ENCODE peak calls at places on chromosomes 1 and 21, in ten cellular contexts. F is CD8-positive, alpha-beta memory T cell; V is mucosa of descending colon; J is CD8-positive, alpha-beta T cell; M is lower leg skin; A is neuronal stem cell; W is uterus; C is fibroblast of the aortic adventitia; L is HFF-Myc; T is mesendoderm. N is an unnamed sample.

GRCh38 chr1:102858695-102859094 is 249.6 kb downstream of the COL11A1 start:
- DNase-seq in A (no peak), C (peak), V (no peak), W (no peak), L (peak), J (no peak), F (no peak), M (no peak), T (peak), N (no peak)

GRCh38 chr1:15443281-15443680 is 5.0 kb downstream of the CTRC start:
- DNase-seq in W (no peak), V (no peak), F (no peak), L (no peak), T (no peak), C (no peak), A (no peak), J (no peak), M (no peak), N (no peak)

GRCh38 chr1:237851209-237851845 is 39.4 kb downstream of the ZP4 start:
- DNase-seq in J (no peak), L (no peak), W (no peak), A (peak), F (no peak), V (peak), C (peak), T (peak), M (no peak), N (no peak)

GRCh38 chr1:109669246-109669948 is 1.5 kb downstream of the GSTM2 start:
- DNase-seq in A (no peak), M (no peak), L (no peak), F (no peak), C (no peak), T (no peak), V (no peak), W (no peak), J (no peak), N (no peak)

GRCh38 chr21:45385549-45386050 is 19.4 kb upstream of the COL18A1 start:
- DNase-seq in W (peak), L (no peak), V (peak), T (no peak), M (no peak), A (no peak), F (peak), C (no peak), J (no peak), N (peak)

GRCh38 chr1:59601032-59601431 is 213.7 kb upstream of the HOOK1 start:
- DNase-seq in J (no peak), M (no peak), T (no peak), L (no peak), C (peak), W (no peak), A (no peak), F (no peak), V (no peak), N (peak)

GRCh38 chr1:24090736-24091135 is 21.2 kb downstream of the MYOM3 start:
- DNase-seq in C (no peak), F (no peak), M (no peak), W (no peak), T (no peak), V (no peak), L (no peak), A (no peak), J (no peak), N (no peak)

GRCh38 chr1:111175349-111175748 is 25.1 kb downstream of the DENND2D start:
- DNase-seq in V (no peak), T (no peak), W (no peak), A (no peak), C (no peak), F (no peak), J (no peak), M (no peak), L (no peak), N (no peak)

GRCh38 chr1:240107058-240107684 is 15.5 kb downstream of the FMN2 start:
- DNase-seq in A (no peak), V (no peak), W (no peak), J (no peak), C (peak), L (peak), F (no peak), T (no peak), M (no peak), N (no peak)

GRCh38 chr1:181479137-181479745 is 4.1 kb upstream of the CACNA1E start:
- DNase-seq in F (no peak), A (peak), L (peak), C (peak), J (no peak), T (peak), V (peak), W (peak), M (no peak), N (no peak)

GRCh38 chr1:118987431-118988185 is 535 bp downstream of the TBX15 start:
- DNase-seq in T (peak), V (no peak), L (no peak), F (no peak), W (no peak), C (no peak), J (no peak), M (no peak), A (no peak), N (no peak)

GRCh38 chr1:167697667-167698141 is 24.1 kb upstream of the MPZL1 start:
- DNase-seq in L (no peak), V (peak), F (no peak), J (no peak), T (no peak), W (no peak), C (no peak), M (peak), A (no peak), N (no peak)

GRCh38 chr1:247681288-247681897 is 1.9 kb upstream of the OR13G1 start:
- DNase-seq in J (no peak), M (peak), L (peak), A (peak), F (no peak), T (peak), C (peak), V (peak), W (no peak), N (no peak)

GRCh38 chr1:61269648-61270047 is 187.3 kb downstream of the NFIA start:
- DNase-seq in A (no peak), M (no peak), J (no peak), F (no peak), C (no peak), T (peak), L (no peak), W (no peak), V (no peak), N (no peak)

GRCh38 chr1:20587639-20588017 is 1.3 kb upstream of the CDA start:
- DNase-seq in M (peak), W (peak), J (no peak), C (peak), F (no peak), V (no peak), L (no peak), T (no peak), A (no peak), N (no peak)

GRCh38 chr1:53511933-53512806 is 53.0 kb downstream of the DMRTB1 start:
- DNase-seq in J (no peak), C (peak), W (no peak), M (no peak), F (no peak), V (no peak), T (no peak), A (no peak), L (peak), N (no peak)

GRCh38 chr1:13707211-13707610 is 7.2 kb downstream of the PRDM2 start:
- DNase-seq in F (no peak), L (no peak), W (no peak), M (no peak), J (no peak), T (no peak), C (peak), A (no peak), V (no peak), N (no peak)

GRCh38 chr1:215056584-215056983 is 26.0 kb upstream of the KCNK2 start:
- DNase-seq in F (no peak), J (no peak), L (no peak), M (no peak), V (no peak), T (no peak), C (peak), A (no peak), W (no peak), N (no peak)

GRCh38 chr1:5479876-5480275 is 512.3 kb downstream of the NPHP4 start:
- DNase-seq in L (no peak), A (no peak), C (no peak), V (no peak), J (no peak), W (no peak), T (no peak), F (no peak), M (no peak), N (no peak)

GRCh38 chr1:205294175-205294913 is 27.2 kb downstream of the NUAK2 start:
- DNase-seq in T (peak), C (peak), W (peak), L (peak), J (no peak), A (peak), F (no peak), V (no peak), M (no peak), N (no peak)

GRCh38 chr1:40595623-40596022 is 64.2 kb downstream of the ZNF684 start:
- DNase-seq in J (no peak), L (no peak), F (no peak), V (no peak), C (no peak), W (no peak), A (no peak), M (no peak), T (no peak), N (no peak)

GRCh38 chr1:84918706-84919105 is 25.7 kb upstream of the LPAR3 start:
- DNase-seq in L (no peak), T (peak), V (no peak), A (no peak), J (no peak), F (no peak), M (no peak), W (no peak), C (no peak), N (no peak)

GRCh38 chr1:85296980-85297379 is 20.5 kb upstream of the BCL10 start:
- DNase-seq in J (no peak), L (no peak), W (no peak), F (no peak), A (no peak), M (no peak), T (no peak), V (no peak), C (no peak), N (no peak)

GRCh38 chr1:156430305-156430704 is 61.3 kb downstream of the RHBG start:
- DNase-seq in F (no peak), T (peak), A (no peak), J (no peak), W (no peak), V (no peak), C (no peak), M (no peak), L (no peak), N (no peak)

GRCh38 chr1:231626951-231627614 is 493 bp downstream of the DISC1 start:
- DNase-seq in V (peak), F (peak), W (peak), C (peak), A (peak), T (peak), L (no peak), M (peak), J (peak), N (peak)

GRCh38 chr1:202952818-202953217 is 5.3 kb downstream of the ADIPOR1 start:
- DNase-seq in M (peak), J (no peak), A (no peak), V (no peak), C (peak), F (no peak), W (no peak), T (no peak), L (no peak), N (peak)

GRCh38 chr1:180229483-180230415 is at the start of gene LHX4:
- DNase-seq in V (peak), L (no peak), W (peak), A (no peak), C (no peak), T (peak), F (no peak), J (no peak), M (no peak), N (no peak)

GRCh38 chr1:12196641-12197482 is 30.1 kb downstream of the TNFRSF1B start:
- DNase-seq in T (peak), M (no peak), W (no peak), C (no peak), V (no peak), L (no peak), F (no peak), J (no peak), A (no peak), N (peak)

GRCh38 chr1:7111855-7112254 is 326.6 kb downstream of the CAMTA1 start:
- DNase-seq in W (no peak), L (no peak), A (no peak), M (no peak), T (no peak), J (no peak), F (no peak), V (no peak), C (no peak), N (no peak)
- H3K4me3 ChIP-seq in W (no peak), L (no peak), A (no peak), M (no peak), T (no peak), J (no peak), F (no peak), V (no peak), C (no peak), N (no peak)

GRCh38 chr1:2583331-2583791 is 3.2 kb upstream of the PRXL2B start:
- DNase-seq in J (no peak), T (peak), F (peak), M (no peak), W (no peak), L (no peak), V (no peak), A (no peak), C (no peak), N (peak)

GRCh38 chr1:2585318-2586092 is 1.1 kb upstream of the PRXL2B start:
- DNase-seq in V (peak), T (peak), W (peak), C (peak), M (peak), F (peak), A (peak), L (no peak), J (peak), N (peak)

GRCh38 chr1:2583871-2584341 is 2.7 kb upstream of the PRXL2B start:
- DNase-seq in J (no peak), A (no peak), C (no peak), F (peak), M (no peak), V (peak), W (no peak), L (no peak), T (peak), N (peak)

GRCh38 chr1:2586154-2587070 is at the start of gene PRXL2B:
- DNase-seq in T (peak), W (peak), L (peak), M (peak), F (peak), J (peak), C (peak), A (peak), V (peak), N (peak)

GRCh38 chr1:2584822-2585317 is 1.7 kb upstream of the PRXL2B start:
- DNase-seq in T (no peak), L (no peak), C (no peak), A (no peak), F (peak), W (no peak), J (no peak), M (no peak), V (no peak), N (peak)
- H3K4me3 ChIP-seq in T (no peak), L (peak), C (peak), A (no peak), F (peak), W (peak), J (peak), M (no peak), V (no peak), N (no peak)

GRCh38 chr1:26724118-26724517 is 28.3 kb downstream of the ARID1A start:
- DNase-seq in A (no peak), T (no peak), L (no peak), F (no peak), V (no peak), M (no peak), J (no peak), C (no peak), W (no peak), N (no peak)
- H3K4me3 ChIP-seq in A (no peak), T (no peak), L (no peak), F (no peak), V (no peak), M (no peak), J (no peak), C (no peak), W (no peak), N (no peak)

GRCh38 chr1:161115132-161115711 is 2.6 kb downstream of the PFDN2 start:
- DNase-seq in V (no peak), T (peak), J (no peak), W (no peak), A (no peak), L (no peak), C (peak), F (no peak), M (no peak), N (no peak)

GRCh38 chr1:161117681-161118581 is at the start of the genes NIT1 and PFDN2:
- DNase-seq in A (peak), W (peak), F (peak), V (peak), J (peak), C (peak), M (peak), T (peak), L (no peak), N (peak)

GRCh38 chr1:161113915-161114314 is 3.9 kb downstream of the PFDN2 start:
- DNase-seq in L (no peak), J (no peak), T (no peak), M (no peak), V (no peak), A (no peak), C (no peak), F (no peak), W (no peak), N (no peak)

GRCh38 chr1:161119017-161119378 is 1.1 kb downstream of the NIT1 start:
- DNase-seq in F (no peak), V (peak), W (no peak), M (no peak), C (peak), A (no peak), J (no peak), T (peak), L (no peak), N (no peak)

DNA sequence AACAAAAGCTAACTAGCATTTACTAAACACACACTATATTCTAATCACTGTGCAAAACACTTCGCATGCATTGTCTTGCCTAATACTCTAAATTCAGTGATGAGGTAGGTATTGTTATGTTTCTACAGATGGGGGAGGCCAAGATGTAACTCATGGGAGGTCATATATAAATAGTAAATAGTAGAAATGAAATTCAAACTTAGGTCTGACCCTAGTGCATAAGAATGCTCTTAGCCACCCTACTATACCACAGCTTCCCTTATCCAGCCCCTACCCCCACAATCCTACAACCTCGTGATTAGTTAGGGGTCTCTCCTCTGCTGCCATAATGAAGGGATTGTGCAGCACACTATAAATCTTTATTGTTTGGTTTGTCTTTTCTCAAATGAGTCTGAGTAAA is 3.3 kb downstream of the PFDN2 start:
- DNase-seq in C (no peak), J (no peak), T (no peak), F (no peak), L (no peak), M (no peak), W (no peak), V (no peak), A (no peak), N (no peak)
- H3K4me3 ChIP-seq in C (no peak), J (no peak), T (no peak), F (no peak), L (no peak), M (no peak), W (no peak), V (no peak), A (no peak), N (no peak)

GRCh38 chr1:44827197-44828002 is 15.7 kb downstream of the PTCH2 start:
- DNase-seq in V (no peak), J (no peak), M (no peak), A (no peak), C (no peak), T (peak), F (no peak), W (no peak), L (no peak), N (no peak)
- H3K4me3 ChIP-seq in V (no peak), J (no peak), M (no peak), A (no peak), C (no peak), T (no peak), F (no peak), W (no peak), L (no peak), N (no peak)

GRCh38 chr21:41926807-41927171 is 27.0 kb downstream of the C2CD2 start:
- DNase-seq in J (no peak), W (no peak), V (no peak), F (no peak), A (no peak), M (no peak), L (no peak), T (no peak), C (no peak), N (no peak)

GRCh38 chr21:41927727-41928409 is 25.9 kb downstream of the C2CD2 start:
- DNase-seq in A (no peak), W (no peak), F (no peak), L (no peak), M (no peak), C (no peak), J (no peak), V (no peak), T (no peak), N (no peak)

GRCh38 chr21:41924355-41924754 is 29.5 kb downstream of the C2CD2 start:
- DNase-seq in M (no peak), C (peak), V (no peak), A (no peak), F (no peak), W (no peak), T (no peak), J (no peak), L (no peak), N (no peak)

GRCh38 chr21:41923641-41924342 is 30.0 kb downstream of the C2CD2 start:
- DNase-seq in M (no peak), A (no peak), L (no peak), J (no peak), F (no peak), T (no peak), C (peak), V (no peak), W (peak), N (no peak)

GRCh38 chr21:41926068-41926806 is 27.6 kb downstream of the C2CD2 start:
- DNase-seq in C (peak), F (no peak), W (no peak), A (no peak), L (no peak), J (peak), M (no peak), V (peak), T (peak), N (no peak)
- H3K4me3 ChIP-seq in C (peak), F (peak), W (peak), A (no peak), L (no peak), J (peak), M (no peak), V (peak), T (no peak), N (no peak)

DNA sequence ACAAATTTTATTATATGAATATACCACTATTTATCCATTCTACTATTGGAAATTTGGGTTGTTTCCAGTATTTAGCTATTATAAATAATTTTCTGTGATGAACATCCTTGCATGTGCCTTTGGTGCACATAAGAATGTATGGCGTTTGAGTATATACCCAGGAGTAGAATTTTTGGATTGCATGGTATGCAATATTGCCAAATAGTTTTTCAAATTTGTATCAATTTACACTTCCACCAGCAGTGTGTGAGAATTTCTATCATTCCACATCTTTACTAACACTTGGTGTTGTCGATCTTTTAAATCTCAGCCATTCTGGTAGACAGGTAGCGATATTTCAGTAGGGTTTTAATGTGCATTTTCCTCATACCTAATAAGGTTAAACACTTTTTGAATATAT is 9.2 kb upstream of the FNBP1L start:
- DNase-seq in V (no peak), T (no peak), M (no peak), C (no peak), F (no peak), A (no peak), W (no peak), L (no peak), J (no peak), N (no peak)
- H3K4me3 ChIP-seq in V (no peak), T (no peak), M (no peak), C (no peak), F (no peak), A (no peak), W (no peak), L (no peak), J (no peak), N (no peak)

DNA sequence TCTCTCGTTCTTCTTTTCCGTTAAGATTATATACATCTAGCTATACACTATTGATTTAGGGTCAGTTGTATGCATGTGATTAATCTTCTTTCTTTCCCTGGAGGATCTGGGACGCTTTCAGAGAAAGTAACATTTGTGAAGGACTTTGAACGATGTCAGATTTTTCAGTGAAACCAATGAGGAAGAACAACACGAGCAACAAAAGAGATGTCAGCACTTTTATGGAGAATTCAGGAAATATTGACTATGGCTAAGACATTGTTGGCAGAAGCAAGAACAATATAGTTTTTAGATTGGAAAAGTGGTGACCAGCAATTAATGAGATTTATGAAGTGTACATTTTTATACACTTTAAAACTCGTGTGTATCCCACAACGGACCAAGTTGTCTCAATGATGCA is 355.5 kb downstream of the TGFB2 start:
- DNase-seq in A (no peak), C (no peak), F (no peak), V (no peak), T (no peak), L (no peak), J (no peak), W (no peak), M (no peak), N (no peak)
- H3K4me3 ChIP-seq in A (no peak), C (no peak), F (no peak), V (no peak), T (no peak), L (no peak), J (no peak), W (no peak), M (no peak), N (no peak)

N was measured in aorta.